ENCODE peak calls at places on chromosomes 4 and X, in nine cellular contexts. I is fibroblast of the aortic adventitia, X is endodermal cell, N is endothelial cell, D is tibial nerve, A is dorsolateral prefrontal cortex, T is fibroblast of mammary gland, C is A549, S is MCF 10A. J is an unnamed sample.

GRCh38 chr4:139950568-139950967 is 203.4 kb downstream of the MAML3 start:
- DNase-seq in I (no peak), D (no peak), T (peak), S (no peak), X (no peak), A (no peak), C (no peak), N (no peak), J (no peak)

GRCh38 chr4:13511101-13511500 is 27.0 kb upstream of the RAB28 start:
- DNase-seq in S (peak), C (no peak), T (peak), A (no peak), I (no peak), X (no peak), N (no peak), D (no peak), J (no peak)

GRCh38 chr4:12852338-12853307 is 631.5 kb downstream of the RAB28 start:
- DNase-seq in A (no peak), D (no peak), I (peak), X (peak), N (peak), T (peak), S (peak), C (peak), J (no peak)

GRCh38 chr4:10018818-10019438 is 2.4 kb downstream of the SLC2A9 start:
- DNase-seq in D (peak), A (peak), I (peak), C (peak), S (peak), X (peak), T (peak), N (peak), J (peak)

GRCh38 chr4:142331132-142331531 is 515.0 kb downstream of the INPP4B start:
- DNase-seq in C (no peak), T (peak), S (no peak), A (no peak), I (no peak), D (no peak), N (no peak), X (no peak), J (no peak)

GRCh38 chrX:133437356-133437755 is 22.1 kb upstream of the GPC4 start:
- DNase-seq in A (no peak), D (no peak), N (no peak), S (no peak), T (no peak), C (no peak), I (no peak), X (peak), J (no peak)

GRCh38 chr4:1398686-1399507 is 7.3 kb downstream of the NKX1-1 start:
- DNase-seq in I (no peak), X (no peak), C (no peak), A (peak), S (no peak), N (no peak), D (peak), T (no peak), J (no peak)

GRCh38 chr4:33831667-33832066 is 2412.6 kb downstream of the ARAP2 start:
- DNase-seq in N (no peak), X (no peak), T (peak), C (no peak), I (peak), S (no peak), D (no peak), A (no peak), J (no peak)

GRCh38 chr4:1721666-1722550 is 587 bp downstream of the TACC3 start:
- DNase-seq in S (no peak), D (no peak), T (no peak), X (peak), I (no peak), A (peak), N (no peak), C (no peak), J (no peak)

GRCh38 chrX:40176256-40176978 is 78.7 kb upstream of the BCOR start:
- DNase-seq in S (no peak), C (peak), X (peak), I (no peak), D (no peak), N (peak), T (no peak), A (peak), J (no peak)

GRCh38 chr4:7876096-7876993 is 63.3 kb downstream of the AFAP1 start:
- DNase-seq in S (no peak), T (peak), N (peak), C (peak), I (peak), A (no peak), X (peak), D (no peak), J (peak)
- TF ChIP-seq CTCF in S (no peak), T (peak), N (no peak), C (peak), I (peak), A (no peak), X (peak), D (no peak), J (peak)

GRCh38 chrX:1249101-1249887 is 19.3 kb upstream of the CSF2RA start:
- DNase-seq in T (no peak), S (no peak), C (peak), I (no peak), X (peak), D (no peak), A (no peak), N (no peak), J (peak)
- TF ChIP-seq CTCF in T (no peak), S (no peak), C (no peak), I (no peak), X (no peak), D (no peak), A (no peak), N (no peak), J (no peak)

GRCh38 chr4:186190456-186191265 is 706 bp upstream of the CYP4V2 start:
- DNase-seq in I (peak), C (no peak), X (no peak), N (peak), A (peak), S (no peak), D (no peak), T (peak), J (no peak)
- TF ChIP-seq CTCF in I (peak), C (no peak), X (peak), N (no peak), A (no peak), S (no peak), D (peak), T (no peak), J (no peak)

GRCh38 chr4:21792736-21793135 is 155.8 kb downstream of the KCNIP4 start:
- DNase-seq in I (no peak), D (no peak), X (no peak), S (no peak), N (no peak), T (no peak), A (no peak), C (no peak), J (no peak)

GRCh38 chr4:21795091-21795490 is 153.5 kb downstream of the KCNIP4 start:
- DNase-seq in D (no peak), N (no peak), S (no peak), X (no peak), A (no peak), I (peak), T (peak), C (no peak), J (no peak)

GRCh38 chr4:21790437-21791029 is 158.0 kb downstream of the KCNIP4 start:
- DNase-seq in A (no peak), S (peak), D (no peak), T (peak), C (peak), N (no peak), I (peak), X (no peak), J (no peak)
- TF ChIP-seq CTCF in A (peak), S (peak), D (peak), T (peak), C (peak), N (peak), I (peak), X (peak), J (peak)

GRCh38 chr4:3422808-3423297 is 18.9 kb upstream of the HGFAC start:
- DNase-seq in S (no peak), D (no peak), X (no peak), C (no peak), N (no peak), T (no peak), A (no peak), I (no peak), J (no peak)
- TF ChIP-seq CTCF in S (no peak), D (no peak), X (no peak), C (no peak), N (no peak), T (no peak), A (no peak), I (no peak), J (no peak)

J was measured in neural crest cell.